ENCODE peak calls at places on chromosomes 3 and 15, in eight cellular contexts. D is stomach, L is upper lobe of right lung, B is heart left ventricle, G is breast epithelium, P is RWPE2, A is psoas muscle, X is colonic mucosa. C is an unnamed sample. For H3K4me1, the result is how much of the 10 kb centered on the place peaks cover.

GRCh38 chr3:12458901-12459300 is 25.4 kb upstream of the TSEN2 start:
- DNase-seq in L (peak), G (no peak), A (no peak), P (no peak), B (no peak), D (no peak), X (no peak), C (no peak)

GRCh38 chr3:56125358-56126005 is 342.8 kb downstream of the ERC2 start:
- DNase-seq in B (no peak), X (no peak), A (peak), P (no peak), D (no peak), L (no peak), G (no peak), C (no peak)

GRCh38 chr3:177883957-177884356 is 652.3 kb upstream of the KCNMB2 start:
- DNase-seq in G (no peak), B (no peak), P (no peak), L (no peak), X (no peak), A (no peak), D (no peak), C (no peak)

GRCh38 chr3:114092151-114093000 is 35.8 kb downstream of the QTRT2 start:
- DNase-seq in G (no peak), L (no peak), A (no peak), B (no peak), D (no peak), X (no peak), P (no peak), C (no peak)

GRCh38 chr3:10561942-10562565 is 56.7 kb upstream of the ATP2B2 start:
- DNase-seq in L (peak), B (no peak), X (no peak), P (peak), A (no peak), D (no peak), G (no peak), C (no peak)

GRCh38 chr3:7640787-7641186 is 779.9 kb downstream of the GRM7 start:
- DNase-seq in L (no peak), P (no peak), X (no peak), G (no peak), B (no peak), A (no peak), D (no peak), C (no peak)

GRCh38 chr3:183290216-183290615 is 37.2 kb downstream of the B3GNT5 start:
- DNase-seq in P (no peak), X (no peak), A (no peak), G (no peak), B (no peak), L (no peak), D (no peak), C (no peak)

GRCh38 chr3:126659915-126660886 is 5.3 kb upstream of the TXNRD3 start:
- DNase-seq in D (no peak), B (no peak), A (no peak), L (no peak), X (no peak), G (no peak), P (no peak), C (no peak)

GRCh38 chr15:90593469-90594158 is 63.9 kb downstream of the CRTC3 start:
- DNase-seq in P (no peak), X (no peak), A (no peak), D (no peak), L (no peak), G (no peak), B (no peak), C (no peak)

GRCh38 chr3:118818386-118818785 is 216.3 kb downstream of the IGSF11 start:
- DNase-seq in A (no peak), X (no peak), D (no peak), P (no peak), L (no peak), B (no peak), G (no peak), C (no peak)

GRCh38 chr3:189947948-189948723 is 172.6 kb downstream of the P3H2 start:
- DNase-seq in D (no peak), G (no peak), P (no peak), X (peak), B (no peak), A (no peak), L (no peak), C (no peak)

GRCh38 chr3:72123908-72124441 is 339.0 kb upstream of the PROK2 start:
- DNase-seq in G (peak), D (peak), P (peak), B (no peak), X (no peak), A (peak), L (no peak), C (peak)

GRCh38 chr15:64430000-64430735 is 30.2 kb upstream of the ZNF609 start:
- DNase-seq in G (no peak), B (no peak), P (no peak), L (no peak), A (no peak), X (peak), D (no peak), C (no peak)

GRCh38 chr15:34708422-34708821 is 46.4 kb downstream of the GJD2 start:
- DNase-seq in B (no peak), G (no peak), L (no peak), X (no peak), D (no peak), P (no peak), A (no peak), C (no peak)

GRCh38 chr3:64684715-64685261 is 3.0 kb downstream of the ADAMTS9 start:
- DNase-seq in A (peak), B (peak), X (peak), P (no peak), D (no peak), L (peak), G (peak), C (no peak)

GRCh38 chr3:106473576-106474506 is 605.0 kb upstream of the CBLB start:
- DNase-seq in G (no peak), A (no peak), X (no peak), B (no peak), L (no peak), D (no peak), P (no peak), C (no peak)

GRCh38 chr15:58440181-58440910 is 8.6 kb downstream of the LIPC start:
- DNase-seq in P (no peak), D (peak), L (no peak), A (no peak), B (no peak), G (no peak), X (peak), C (no peak)

GRCh38 chr15:51793521-51793920 is 35.9 kb upstream of the TMOD3 start:
- DNase-seq in D (peak), A (no peak), L (no peak), B (peak), G (no peak), P (no peak), X (no peak), C (peak)

GRCh38 chr3:112774293-112774926 is 72.3 kb downstream of the CD200R1L start:
- DNase-seq in G (no peak), B (no peak), P (peak), L (no peak), A (no peak), X (no peak), D (no peak), C (no peak)

GRCh38 chr3:183151716-183152385 is 10.7 kb downstream of the LAMP3 start:
- DNase-seq in D (no peak), A (no peak), G (no peak), L (peak), P (no peak), B (no peak), X (no peak), C (no peak)

GRCh38 chr3:190116551-190117067 is 4.1 kb downstream of the P3H2 start:
- DNase-seq in X (no peak), B (no peak), D (no peak), G (no peak), P (no peak), L (no peak), A (no peak), C (no peak)

GRCh38 chr15:22796079-22796478 is 9.6 kb downstream of the NIPA1 start:
- DNase-seq in D (no peak), P (no peak), A (no peak), L (no peak), X (no peak), B (no peak), G (no peak), C (no peak)

GRCh38 chr15:70096215-70096974 is 1.3 kb downstream of the TLE3 start:
- DNase-seq in D (peak), B (peak), G (peak), A (peak), L (peak), P (no peak), X (peak), C (peak)

GRCh38 chr15:79653533-79653932 is 221.4 kb downstream of the MINAR1 start:
- DNase-seq in P (no peak), X (no peak), A (no peak), B (no peak), D (no peak), G (no peak), L (no peak), C (no peak)

GRCh38 chr15:68418611-68419161 is 13.3 kb downstream of the ITGA11 start:
- DNase-seq in B (no peak), D (peak), P (peak), G (peak), X (peak), L (no peak), A (no peak), C (no peak)

GRCh38 chr3:94615275-94616065 is 552.6 kb downstream of the NSUN3 start:
- DNase-seq in X (no peak), G (no peak), B (no peak), P (no peak), A (no peak), D (no peak), L (no peak), C (no peak)

GRCh38 chr3:184821034-184821433 is 9.1 kb downstream of the VPS8 start:
- DNase-seq in X (no peak), P (no peak), B (no peak), G (no peak), D (no peak), L (no peak), A (no peak), C (no peak)

GRCh38 chr3:184825456-184825855 is 13.5 kb downstream of the VPS8 start:
- DNase-seq in P (no peak), B (no peak), G (no peak), L (no peak), D (no peak), X (peak), A (no peak), C (no peak)

GRCh38 chr3:184822654-184823053 is 10.7 kb downstream of the VPS8 start:
- DNase-seq in P (no peak), G (no peak), A (no peak), L (no peak), B (no peak), D (no peak), X (no peak), C (no peak)

GRCh38 chr3:184820525-184820924 is 8.6 kb downstream of the VPS8 start:
- DNase-seq in P (no peak), D (no peak), X (no peak), G (no peak), B (no peak), L (no peak), A (no peak), C (no peak)

DNA sequence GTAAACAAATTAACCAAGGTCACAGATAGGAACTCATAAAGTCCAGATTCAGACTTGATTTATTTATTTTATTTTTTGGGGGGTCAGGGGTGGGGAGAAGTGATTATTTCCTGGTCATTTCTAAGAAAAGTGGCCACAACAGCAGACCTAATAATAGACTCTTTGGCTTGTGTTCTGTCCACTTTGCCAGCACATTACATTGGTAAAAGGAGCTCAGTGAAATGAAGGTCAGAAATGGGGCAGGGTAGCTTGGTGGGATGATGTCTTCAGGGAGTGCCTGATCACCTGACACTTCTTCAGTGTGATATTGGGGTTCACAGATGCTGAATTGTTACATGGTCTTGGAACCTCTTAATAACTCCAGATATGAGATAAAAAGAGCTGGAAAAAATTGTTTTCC is 10.1 kb downstream of the VPS8 start:
- DNase-seq in X (no peak), G (no peak), B (no peak), P (no peak), L (no peak), A (no peak), D (no peak), C (no peak)
- H3K27ac ChIP-seq in X (no peak), G (no peak), B (peak), P (no peak), L (no peak), A (peak), D (no peak), C (no peak)

DNA sequence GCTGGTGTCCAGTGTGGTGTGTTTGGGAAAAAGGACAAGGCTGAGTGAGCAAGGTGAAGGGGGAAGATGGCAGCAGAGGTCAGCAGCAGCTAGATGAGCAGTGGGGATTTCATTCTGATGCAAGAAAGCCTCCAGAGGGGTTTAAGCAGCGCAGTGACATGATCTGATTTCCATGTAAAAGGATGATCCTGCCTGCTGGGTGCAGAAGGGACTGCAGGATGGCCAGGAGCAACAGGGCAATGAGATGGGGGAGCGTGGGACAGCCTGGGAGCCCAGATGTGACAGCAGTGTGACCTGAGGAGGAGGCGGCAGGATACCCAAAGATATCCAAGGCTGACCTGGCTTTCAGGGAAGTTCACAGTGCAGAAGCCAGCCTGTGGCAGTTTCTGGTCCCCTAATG is 6.1 kb downstream of the WNT7A start:
- DNase-seq in L (no peak), D (no peak), B (no peak), A (no peak), X (no peak), P (no peak), G (no peak), C (no peak)
- TF ChIP-seq CTCF in L (no peak), D (no peak), B (no peak), A (no peak), X (no peak), P (no peak), G (no peak), C (no peak)

GRCh38 chr3:35596611-35597010 is 42.7 kb upstream of the ARPP21 start:
- DNase-seq in X (no peak), G (no peak), P (no peak), B (no peak), A (no peak), D (no peak), L (no peak), C (no peak)
- H3K4me1 ChIP-seq in X (under half), G (under half), P (under half), B (under half), A (under half), D (under half), L (under half), C (under half)

GRCh38 chr3:101762041-101762646 is 16.9 kb upstream of the NXPE3 start:
- DNase-seq in B (no peak), X (no peak), A (no peak), D (no peak), G (no peak), L (no peak), P (no peak), C (no peak)
- H3K27ac ChIP-seq in B (no peak), X (no peak), A (no peak), D (no peak), G (no peak), L (no peak), P (peak), C (no peak)

GRCh38 chr15:25830844-25831443 is 32.2 kb downstream of the ATP10A start:
- DNase-seq in G (peak), X (no peak), A (peak), P (peak), B (no peak), D (no peak), L (no peak), C (no peak)
- TF ChIP-seq CTCF in G (no peak), X (no peak), A (no peak), P (peak), B (no peak), D (no peak), L (no peak), C (no peak)

GRCh38 chr3:152352559-152352958 is 83.8 kb downstream of the MBNL1 start:
- DNase-seq in A (no peak), B (no peak), G (no peak), D (no peak), L (no peak), X (no peak), P (no peak), C (no peak)

GRCh38 chr3:152355744-152356665 is 87.3 kb downstream of the MBNL1 start:
- DNase-seq in B (no peak), G (no peak), A (no peak), X (no peak), P (no peak), D (no peak), L (no peak), C (no peak)

GRCh38 chr3:152350764-152351163 is 82.0 kb downstream of the MBNL1 start:
- DNase-seq in B (no peak), G (no peak), L (no peak), D (no peak), P (no peak), A (no peak), X (no peak), C (no peak)

GRCh38 chr3:152356870-152357276 is 88.1 kb downstream of the MBNL1 start:
- DNase-seq in B (no peak), D (no peak), X (no peak), G (no peak), L (no peak), A (no peak), P (no peak), C (no peak)

GRCh38 chr3:152353578-152353977 is 84.8 kb downstream of the MBNL1 start:
- DNase-seq in B (no peak), G (no peak), D (no peak), X (no peak), A (no peak), P (no peak), L (no peak), C (no peak)
- H3K4me1 ChIP-seq in B (half or more), G (under half), D (under half), X (under half), A (half or more), P (under half), L (under half), C (under half)

GRCh38 chr15:41559239-41559488 is 152 bp downstream of the TYRO3 start:
- DNase-seq in D (no peak), X (no peak), P (no peak), G (no peak), B (no peak), L (no peak), A (no peak), C (no peak)

GRCh38 chr15:41558400-41559238 is at the start of gene TYRO3:
- DNase-seq in P (no peak), G (no peak), B (peak), D (peak), X (peak), L (peak), A (peak), C (peak)

GRCh38 chr15:41559489-41560177 is 621 bp downstream of the TYRO3 start:
- DNase-seq in A (no peak), B (no peak), G (peak), X (peak), D (no peak), L (no peak), P (no peak), C (no peak)

GRCh38 chr15:41556657-41557056 is 2.4 kb upstream of the TYRO3 start:
- DNase-seq in D (no peak), X (no peak), B (no peak), L (no peak), P (no peak), A (no peak), G (no peak), C (no peak)

GRCh38 chr15:41557673-41558399 is 1.2 kb upstream of the TYRO3 start:
- DNase-seq in B (peak), G (peak), P (no peak), A (peak), X (peak), D (peak), L (peak), C (peak)
- H3K27ac ChIP-seq in B (peak), G (no peak), P (no peak), A (no peak), X (no peak), D (peak), L (peak), C (no peak)

DNA sequence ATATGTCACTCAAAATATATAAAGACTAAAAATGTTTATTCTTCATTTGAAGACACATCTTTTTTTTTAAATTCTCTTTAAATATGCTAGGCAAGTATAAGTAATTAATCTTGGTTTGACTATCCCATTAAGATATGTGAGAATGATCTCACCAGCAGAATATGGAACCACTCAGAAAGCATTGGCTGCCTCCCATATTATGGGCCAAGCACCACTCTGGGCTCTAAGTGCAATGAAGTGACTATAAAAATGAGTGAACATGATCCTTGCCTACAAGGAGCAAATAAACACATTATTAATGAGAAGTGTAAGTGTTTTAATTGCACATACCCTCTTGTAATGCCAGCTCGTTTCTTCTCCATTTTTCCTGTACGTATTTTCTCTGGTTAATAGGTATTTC is 328.5 kb downstream of the NAALADL2 start:
- DNase-seq in D (no peak), A (no peak), B (no peak), L (peak), G (no peak), X (no peak), P (no peak), C (no peak)
- TF ChIP-seq CTCF in D (no peak), A (no peak), B (no peak), L (no peak), G (no peak), X (no peak), P (no peak), C (no peak)

DNA sequence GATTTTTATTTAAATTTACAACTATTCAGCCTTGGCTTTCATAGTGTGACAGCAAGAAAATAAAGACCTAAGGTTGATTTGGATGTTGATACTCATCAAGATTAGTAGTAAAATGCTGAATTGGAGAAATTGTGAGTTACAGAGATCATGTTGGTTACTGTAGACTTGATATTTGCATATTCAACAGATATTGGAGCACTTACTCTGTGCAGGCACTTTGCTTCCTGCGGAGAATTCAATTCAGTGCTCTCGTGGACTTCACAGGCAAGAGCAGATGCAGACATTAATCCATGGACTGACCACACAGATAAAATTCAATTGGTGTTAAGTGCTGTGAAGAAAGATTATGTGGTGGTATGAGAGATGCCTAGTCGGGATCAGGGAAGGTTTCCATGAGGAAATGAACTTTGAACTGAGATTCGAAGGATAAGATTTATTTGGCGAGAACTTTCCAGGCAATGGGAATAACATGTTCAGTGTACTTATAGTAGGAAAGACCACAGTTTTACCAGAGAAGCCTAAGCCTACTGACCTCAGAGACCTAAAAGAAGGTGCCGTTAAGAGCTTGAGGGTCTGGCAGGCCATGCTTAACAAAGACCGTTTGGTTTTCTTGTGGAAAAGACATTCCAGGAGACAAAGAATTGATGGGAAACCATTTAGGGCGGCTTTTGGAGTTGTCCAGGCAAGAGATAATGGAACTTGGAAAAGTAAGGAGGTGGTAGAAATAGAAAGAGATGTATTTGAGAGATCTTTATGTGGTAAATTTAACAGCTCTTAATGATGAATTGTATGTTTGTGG is 4.3 kb downstream of the SELENOT start:
- DNase-seq in B (no peak), L (no peak), G (no peak), A (no peak), D (no peak), P (no peak), X (no peak), C (no peak)
- H3K4me1 ChIP-seq in B (half or more), L (under half), G (under half), A (half or more), D (under half), P (under half), X (under half), C (under half)